ENCODE peak calls at places on chromosomes 3 and 15, in seven cellular contexts. D is neuronal stem cell, B is trophoblast cell, M is IMR-90, X is H1, G is H9, R is mesenchymal stem cell. Y is an unnamed sample.

GRCh38 chr3:192841428-192841827 is 76.2 kb downstream of the MB21D2 start:
- DNase-seq in D (no peak), B (peak), M (no peak), X (no peak), G (no peak), R (no peak), Y (no peak)

GRCh38 chr15:100033140-100033857 is 300.1 kb upstream of the LYSMD4 start:
- DNase-seq in D (no peak), B (no peak), M (peak), X (no peak), G (no peak), R (peak), Y (no peak)

GRCh38 chr3:114219741-114220140 is 17.6 kb downstream of the ZNF80 start:
- DNase-seq in D (no peak), B (no peak), M (no peak), X (no peak), G (no peak), R (no peak), Y (no peak)

GRCh38 chr3:46695962-46696922 is 2.8 kb upstream of the ALS2CL start:
- DNase-seq in D (no peak), B (no peak), M (peak), X (no peak), G (no peak), R (peak), Y (no peak)

GRCh38 chr3:73144828-73145227 is 83.4 kb downstream of the EBLN2 start:
- DNase-seq in D (no peak), B (no peak), M (no peak), X (no peak), G (no peak), R (no peak), Y (no peak)

GRCh38 chr15:39125904-39126303 is 455.0 kb upstream of the THBS1 start:
- DNase-seq in D (peak), B (peak), M (peak), X (peak), G (peak), R (peak), Y (peak)

GRCh38 chr15:70636540-70637165 is 126.7 kb downstream of the UACA start:
- DNase-seq in D (no peak), B (no peak), M (no peak), X (no peak), G (peak), R (peak), Y (peak)

GRCh38 chr3:88149146-88149515 is 628 bp upstream of the C3orf38 start:
- DNase-seq in D (no peak), B (no peak), M (peak), X (no peak), G (no peak), R (no peak), Y (peak)

GRCh38 chr15:85840079-85840801 is 45.5 kb upstream of the KLHL25 start:
- DNase-seq in D (peak), B (peak), M (peak), X (peak), G (peak), R (peak), Y (peak)

GRCh38 chr3:122305818-122306621 is 19.0 kb upstream of the CSTA start:
- DNase-seq in D (no peak), B (no peak), M (no peak), X (no peak), G (peak), R (no peak), Y (peak)

GRCh38 chr15:67042490-67043181 is 22.8 kb upstream of the SMAD3 start:
- DNase-seq in D (no peak), B (no peak), M (peak), X (no peak), G (no peak), R (peak), Y (no peak)

GRCh38 chr3:183844606-183845005 is 19.2 kb upstream of the MAP6D1 start:
- DNase-seq in D (no peak), B (no peak), M (peak), X (no peak), G (no peak), R (peak), Y (no peak)

GRCh38 chr3:128404276-128405062 is 62.2 kb downstream of the DNAJB8 start:
- DNase-seq in D (no peak), B (no peak), M (no peak), X (no peak), G (no peak), R (no peak), Y (no peak)

GRCh38 chr3:100230715-100231114 is 30.1 kb upstream of the TBC1D23 start:
- DNase-seq in D (no peak), B (no peak), M (no peak), X (no peak), G (no peak), R (no peak), Y (no peak)

GRCh38 chr3:100225193-100225592 is 35.6 kb upstream of the TBC1D23 start:
- DNase-seq in D (no peak), B (no peak), M (no peak), X (no peak), G (no peak), R (no peak), Y (no peak)

GRCh38 chr3:100226712-100227429 is 33.9 kb upstream of the TBC1D23 start:
- DNase-seq in D (no peak), B (no peak), M (peak), X (no peak), G (no peak), R (peak), Y (peak)

GRCh38 chr3:100221159-100221558 is 39.6 kb upstream of the TBC1D23 start:
- DNase-seq in D (no peak), B (no peak), M (no peak), X (no peak), G (no peak), R (no peak), Y (no peak)

DNA sequence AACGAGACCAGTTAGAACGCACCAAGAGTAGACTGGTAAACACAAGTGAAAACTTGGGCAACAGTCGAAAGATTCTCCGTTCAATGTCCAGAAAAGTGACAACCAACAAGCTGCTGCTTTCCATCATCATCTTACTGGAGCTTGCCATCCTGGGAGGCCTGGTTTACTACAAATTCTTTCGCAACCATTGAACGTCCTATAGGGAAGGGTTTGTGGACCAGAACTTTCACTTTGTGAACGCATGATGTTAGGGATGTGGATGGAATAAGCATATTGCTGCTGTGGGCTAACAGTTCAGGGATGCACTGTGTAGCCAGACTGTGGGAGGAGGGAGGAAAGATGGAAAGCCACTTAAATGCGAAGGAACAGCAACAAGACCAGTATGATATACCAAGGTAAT is 34.9 kb upstream of the TBC1D23 start:
- DNase-seq in D (no peak), B (no peak), M (no peak), X (no peak), G (no peak), R (peak), Y (no peak)
- H3K4ac ChIP-seq in D (no peak), B (no peak), M (peak), X (no peak), G (no peak), R (no peak), Y (no peak)

GRCh38 chr3:30193625-30194044 is 412.8 kb upstream of the TGFBR2 start:
- DNase-seq in D (no peak), B (no peak), M (no peak), X (no peak), G (no peak), R (no peak), Y (no peak)

GRCh38 chr3:30198162-30198561 is 408.2 kb upstream of the TGFBR2 start:
- DNase-seq in D (no peak), B (no peak), M (no peak), X (no peak), G (no peak), R (peak), Y (no peak)

GRCh38 chr3:30199855-30200254 is 406.5 kb upstream of the TGFBR2 start:
- DNase-seq in D (no peak), B (no peak), M (no peak), X (no peak), G (no peak), R (no peak), Y (no peak)

GRCh38 chr3:30199096-30199734 is 407.2 kb upstream of the TGFBR2 start:
- DNase-seq in D (peak), B (peak), M (peak), X (peak), G (peak), R (peak), Y (peak)

DNA sequence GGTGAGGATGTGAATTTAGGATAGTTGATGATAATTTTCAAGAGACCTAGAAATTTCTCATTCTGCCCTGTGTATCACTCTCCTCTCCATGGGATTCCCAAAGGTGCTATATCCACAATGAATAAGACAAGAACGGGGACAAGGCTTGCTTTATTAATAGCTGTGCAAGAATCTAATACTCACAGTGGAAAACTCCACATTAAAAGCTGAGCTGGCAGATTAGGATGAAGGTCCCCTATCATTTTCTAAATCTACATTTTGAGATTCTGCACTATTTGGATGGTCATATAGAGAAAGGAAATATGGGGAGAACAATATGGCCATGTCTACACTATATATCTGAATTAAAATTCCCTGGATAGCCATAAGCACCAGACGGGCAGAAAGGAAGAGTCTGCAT is 411.0 kb upstream of the TGFBR2 start:
- DNase-seq in D (no peak), B (no peak), M (no peak), X (no peak), G (no peak), R (no peak), Y (no peak)
- H3K4ac ChIP-seq in D (no peak), B (no peak), M (no peak), X (no peak), G (no peak), R (no peak), Y (no peak)

GRCh38 chr3:53193466-53194217 is 32.6 kb downstream of the PRKCD start:
- DNase-seq in D (no peak), B (no peak), M (no peak), X (no peak), G (no peak), R (no peak), Y (no peak)

GRCh38 chr3:53194218-53195065 is 33.4 kb downstream of the PRKCD start:
- DNase-seq in D (no peak), B (no peak), M (peak), X (no peak), G (peak), R (peak), Y (peak)

GRCh38 chr3:53196575-53197407 is 35.8 kb downstream of the PRKCD start:
- DNase-seq in D (no peak), B (peak), M (peak), X (no peak), G (peak), R (peak), Y (peak)

GRCh38 chr3:53195602-53196574 is 34.9 kb downstream of the PRKCD start:
- DNase-seq in D (peak), B (peak), M (peak), X (peak), G (peak), R (peak), Y (peak)

GRCh38 chr3:53195066-53195450 is 34.0 kb downstream of the PRKCD start:
- DNase-seq in D (no peak), B (no peak), M (no peak), X (no peak), G (no peak), R (no peak), Y (no peak)
- H3K4ac ChIP-seq in D (no peak), B (no peak), M (no peak), X (no peak), G (no peak), R (no peak), Y (no peak)

GRCh38 chr3:14511971-14512943 is 27.9 kb downstream of the GRIP2 start:
- DNase-seq in D (no peak), B (no peak), M (no peak), X (no peak), G (peak), R (no peak), Y (no peak)
- H3K4ac ChIP-seq in D (no peak), B (no peak), M (no peak), X (no peak), G (no peak), R (no peak), Y (no peak)

Y was measured in mesendoderm.